ENCODE peak calls at places on chromosomes 11 and 22, in five cellular contexts. Q is HEK293T, G is NT2/D1, L is GM12878, X is HepG2. P is an unnamed sample.

GRCh38 chr11:27210509-27210908 is 152.5 kb downstream of the CCDC34 start:
- DNase-seq in Q (no peak), G (no peak), L (no peak), X (no peak), P (no peak)

GRCh38 chr22:42336527-42337227 is 66.2 kb upstream of the TCF20 start:
- DNase-seq in Q (no peak), G (no peak), L (no peak), X (no peak), P (no peak)

GRCh38 chr11:11968511-11969280 is 39.7 kb downstream of the DKK3 start:
- DNase-seq in Q (no peak), G (no peak), L (no peak), X (no peak), P (no peak)

GRCh38 chr22:23113847-23114720 is 27.7 kb downstream of the RSPH14 start:
- DNase-seq in Q (no peak), G (no peak), L (no peak), X (no peak), P (no peak)

GRCh38 chr11:59754494-59754858 is 700 bp upstream of the STX3 start:
- DNase-seq in Q (peak), G (peak), L (no peak), X (no peak), P (no peak)

GRCh38 chr11:33040127-33040861 is 922 bp downstream of the TCP11L1 start:
- DNase-seq in Q (no peak), G (no peak), L (no peak), X (no peak), P (no peak)

GRCh38 chr11:60788401-60789110 is 3.4 kb downstream of the MS4A10 start:
- DNase-seq in Q (no peak), G (no peak), L (no peak), X (no peak), P (no peak)

GRCh38 chr11:68120212-68121066 is 749 bp downstream of the CHKA start:
- DNase-seq in Q (peak), G (no peak), L (peak), X (peak), P (no peak)

GRCh38 chr11:7436657-7437056 is 48.6 kb upstream of the OLFML1 start:
- DNase-seq in Q (no peak), G (no peak), L (no peak), X (no peak), P (no peak)

GRCh38 chr11:37370817-37371216 is 772.8 kb upstream of the RAG2 start:
- DNase-seq in Q (no peak), G (no peak), L (no peak), X (no peak), P (no peak)

GRCh38 chr22:43592470-43592869 is 180.7 kb downstream of the MPPED1 start:
- DNase-seq in Q (peak), G (no peak), L (no peak), X (no peak), P (peak)

GRCh38 chr11:118003021-118003423 is 16.8 kb downstream of the IL10RA start:
- DNase-seq in Q (no peak), G (no peak), L (no peak), X (no peak), P (no peak)

GRCh38 chr22:37636186-37636948 is 3.1 kb upstream of the SH3BP1 start:
- DNase-seq in Q (no peak), G (no peak), L (no peak), X (no peak), P (no peak)

GRCh38 chr22:43001271-43002197 is 13.4 kb downstream of the PACSIN2 start:
- DNase-seq in Q (no peak), G (no peak), L (no peak), X (peak), P (no peak)

GRCh38 chr22:28978158-28978557 is 83.5 kb downstream of the C22orf31 start:
- DNase-seq in Q (no peak), G (no peak), L (no peak), X (no peak), P (no peak)

GRCh38 chr11:47768090-47768620 is 1.0 kb upstream of the FNBP4 start:
- DNase-seq in Q (peak), G (no peak), L (no peak), X (no peak), P (no peak)

GRCh38 chr11:101775033-101775432 is 139.8 kb upstream of the CEP126 start:
- DNase-seq in Q (no peak), G (no peak), L (no peak), X (no peak), P (no peak)

GRCh38 chr11:93822359-93822758 is 28.1 kb downstream of the VSTM5 start:
- DNase-seq in Q (no peak), G (no peak), L (no peak), X (no peak), P (no peak)

GRCh38 chr22:44839061-44839460 is 86.7 kb downstream of the ARHGAP8 start:
- DNase-seq in Q (no peak), G (no peak), L (no peak), X (no peak), P (no peak)

GRCh38 chr22:44133901-44134511 is 46.7 kb upstream of the PARVG start:
- DNase-seq in Q (no peak), G (no peak), L (no peak), X (no peak), P (no peak)

GRCh38 chr11:7889985-7890384 is 41.1 kb downstream of the OR10A6 start:
- DNase-seq in Q (no peak), G (no peak), L (no peak), X (no peak), P (no peak)

GRCh38 chr11:70720291-70720690 is 322.0 kb downstream of the CTTN start:
- DNase-seq in Q (no peak), G (no peak), L (no peak), X (no peak), P (no peak)

GRCh38 chr11:74257934-74258553 is 53.4 kb downstream of the P4HA3 start:
- DNase-seq in Q (no peak), G (no peak), L (no peak), X (no peak), P (no peak)

GRCh38 chr11:61120865-61121831 is 18.9 kb downstream of the CD5 start:
- DNase-seq in Q (no peak), G (no peak), L (no peak), X (no peak), P (no peak)

GRCh38 chr11:827146-827860 is 416 bp upstream of the CRACR2B start:
- DNase-seq in Q (no peak), G (no peak), L (no peak), X (peak), P (peak)

GRCh38 chr11:66015094-66015881 is 3.5 kb downstream of the CST6 start:
- DNase-seq in Q (no peak), G (no peak), L (no peak), X (no peak), P (no peak)

GRCh38 chr11:7077101-7077500 is 11.7 kb upstream of the RBMXL2 start:
- DNase-seq in Q (no peak), G (peak), L (no peak), X (no peak), P (peak)

GRCh38 chr11:116276051-116277044 is 496.4 kb downstream of the BUD13 start:
- DNase-seq in Q (peak), G (peak), L (no peak), X (peak), P (peak)

GRCh38 chr11:116272181-116272789 is 500.5 kb downstream of the BUD13 start:
- DNase-seq in Q (no peak), G (no peak), L (no peak), X (no peak), P (no peak)

GRCh38 chr11:116281173-116282160 is 491.3 kb downstream of the BUD13 start:
- DNase-seq in Q (no peak), G (no peak), L (no peak), X (no peak), P (no peak)

GRCh38 chr11:116278076-116278475 is 494.7 kb downstream of the BUD13 start:
- DNase-seq in Q (no peak), G (no peak), L (no peak), X (no peak), P (no peak)

DNA sequence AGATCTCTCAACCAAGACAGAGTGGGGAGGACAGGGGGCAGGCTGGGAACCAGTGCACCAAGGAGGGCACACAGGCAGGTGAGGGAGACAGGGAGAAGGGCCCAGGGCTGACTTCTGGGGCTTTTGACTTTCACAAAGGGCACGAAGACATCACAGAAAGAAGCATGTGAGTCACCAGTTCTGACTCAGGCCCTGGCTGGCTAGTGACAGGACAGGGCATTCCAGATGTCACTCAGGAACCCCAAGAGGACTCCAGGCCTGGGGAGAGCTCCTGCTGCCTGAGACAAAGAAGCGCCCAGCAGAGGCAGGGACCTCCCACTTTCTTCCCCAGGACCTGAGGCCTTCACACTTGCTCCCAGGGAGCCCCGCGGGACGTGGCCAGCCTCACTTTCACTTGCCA is 497.2 kb downstream of the BUD13 start:
- DNase-seq in Q (no peak), G (no peak), L (no peak), X (no peak), P (no peak)
- TF ChIP-seq SUZ12 in Q (no peak), G (no peak), L (no peak), X (no peak), P (no peak)

GRCh38 chr11:3840289-3840869 is 380 bp downstream of the RHOG start:
- DNase-seq in Q (no peak), G (no peak), L (no peak), X (no peak), P (no peak)
- TF ChIP-seq SUZ12 in Q (no peak), G (no peak), L (no peak), X (no peak), P (no peak)

GRCh38 chr11:110892741-110893285 is 180.6 kb upstream of the ARHGAP20 start:
- DNase-seq in Q (no peak), G (no peak), L (no peak), X (no peak), P (no peak)
- TF ChIP-seq SUZ12 in Q (no peak), G (no peak), L (no peak), X (no peak), P (no peak)

DNA sequence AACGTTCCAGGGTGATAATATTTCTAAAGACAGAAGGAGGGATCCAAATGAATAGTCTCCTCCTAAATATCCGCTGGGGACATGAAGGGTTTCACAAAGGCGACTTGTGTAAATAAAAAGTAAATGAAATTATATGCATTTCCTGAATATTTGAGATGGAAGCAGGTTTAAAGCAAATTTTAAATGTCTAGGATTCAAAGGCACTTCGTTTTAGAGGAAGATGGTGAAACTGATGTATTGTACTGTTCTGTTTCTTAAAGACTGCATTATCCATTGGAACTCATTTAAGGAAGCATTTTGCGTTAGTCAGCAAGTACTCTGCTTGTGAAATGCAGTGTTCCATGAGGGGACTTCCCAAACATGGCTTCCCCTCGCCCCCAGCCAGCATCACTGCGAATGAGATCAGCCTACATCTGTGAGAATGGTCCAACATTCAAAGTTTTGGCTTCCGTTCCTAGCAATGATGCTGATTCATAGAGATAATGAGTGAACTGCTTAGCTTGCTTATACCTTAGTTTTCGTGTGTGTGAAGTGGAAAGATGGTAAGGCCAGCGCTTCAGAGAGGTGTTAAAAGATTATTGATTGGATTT is 1.5 kb downstream of the RAB39A start:
- DNase-seq in Q (no peak), G (no peak), L (no peak), X (no peak), P (peak)
- TF ChIP-seq SUZ12 in Q (no peak), G (no peak), L (no peak), X (no peak), P (no peak)

GRCh38 chr22:30867746-30868662 is 100.6 kb downstream of the MORC2 start:
- DNase-seq in Q (no peak), G (no peak), L (no peak), X (no peak), P (no peak)
- TF ChIP-seq SUZ12 in Q (no peak), G (no peak), L (no peak), X (no peak), P (no peak)

GRCh38 chr11:128689946-128690745 is 3.7 kb upstream of the FLI1 start:
- DNase-seq in Q (no peak), G (no peak), L (no peak), X (no peak), P (peak)
- TF ChIP-seq SUZ12 in Q (no peak), G (peak), L (no peak), X (no peak), P (peak)

GRCh38 chr11:76617553-76618265 is 52.8 kb downstream of the LRRC32 start:
- DNase-seq in Q (no peak), G (no peak), L (no peak), X (no peak), P (no peak)
- TF ChIP-seq SUZ12 in Q (no peak), G (no peak), L (no peak), X (no peak), P (no peak)

GRCh38 chr22:36017661-36018091 is 10.9 kb downstream of the RBFOX2 start:
- DNase-seq in Q (no peak), G (no peak), L (peak), X (no peak), P (no peak)

GRCh38 chr22:36022162-36022561 is 6.5 kb downstream of the RBFOX2 start:
- DNase-seq in Q (no peak), G (no peak), L (no peak), X (no peak), P (no peak)

GRCh38 chr22:36022697-36023096 is 5.9 kb downstream of the RBFOX2 start:
- DNase-seq in Q (no peak), G (no peak), L (no peak), X (no peak), P (no peak)

GRCh38 chr22:36016656-36017055 is 12.0 kb downstream of the RBFOX2 start:
- DNase-seq in Q (no peak), G (no peak), L (no peak), X (no peak), P (no peak)

GRCh38 chr22:36021649-36022048 is 7.0 kb downstream of the RBFOX2 start:
- DNase-seq in Q (no peak), G (no peak), L (no peak), X (no peak), P (no peak)
- TF ChIP-seq SUZ12 in Q (no peak), G (no peak), L (no peak), X (no peak), P (no peak)